ENCODE peak calls at places on chromosomes 12 and 14, in seven cellular contexts. Z is lung, I is AG10803, C is astrocyte of the cerebellum, L is GM10248, Y is testis, U is OCI-LY7. D is an unnamed sample.

GRCh38 chr14:66105819-66106218 is 380.4 kb upstream of the CCDC196 start:
- DNase-seq in Z (no peak), I (peak), C (no peak), L (no peak), Y (no peak), U (no peak), D (no peak)

GRCh38 chr12:1053690-1054089 is 62.7 kb downstream of the ERC1 start:
- DNase-seq in Z (no peak), I (no peak), C (no peak), L (no peak), Y (no peak), U (no peak), D (no peak)

GRCh38 chr14:24139272-24139934 is 2.0 kb downstream of the EMC9 start:
- DNase-seq in Z (no peak), I (no peak), C (no peak), L (no peak), Y (no peak), U (no peak), D (no peak)

GRCh38 chr12:96981053-96981452 is 74.0 kb downstream of the NEDD1 start:
- DNase-seq in Z (no peak), I (peak), C (peak), L (no peak), Y (no peak), U (no peak), D (no peak)

GRCh38 chr12:86134571-86134970 is 121.6 kb downstream of the MGAT4C start:
- DNase-seq in Z (no peak), I (no peak), C (no peak), L (no peak), Y (no peak), U (no peak), D (no peak)

GRCh38 chr12:6635856-6636521 is at the start of gene LPAR5:
- DNase-seq in Z (no peak), I (peak), C (no peak), L (peak), Y (peak), U (peak), D (no peak)

GRCh38 chr12:52515927-52516831 is 4.0 kb downstream of the KRT5 start:
- DNase-seq in Z (peak), I (peak), C (no peak), L (no peak), Y (peak), U (no peak), D (no peak)

GRCh38 chr14:90815817-90816662 is at the start of gene TTC7B:
- DNase-seq in Z (no peak), I (peak), C (no peak), L (peak), Y (no peak), U (peak), D (peak)

GRCh38 chr14:24513009-24513408 is 4.9 kb upstream of the CMA1 start:
- DNase-seq in Z (no peak), I (no peak), C (no peak), L (no peak), Y (no peak), U (no peak), D (peak)

GRCh38 chr14:69153848-69154208 is 909 bp upstream of the DCAF5 start:
- DNase-seq in Z (peak), I (peak), C (no peak), L (no peak), Y (peak), U (peak), D (peak)

GRCh38 chr12:13339538-13339937 is 143.0 kb downstream of the EMP1 start:
- DNase-seq in Z (no peak), I (peak), C (no peak), L (no peak), Y (no peak), U (no peak), D (no peak)

GRCh38 chr12:119061208-119061796 is 80.0 kb downstream of the SRRM4 start:
- DNase-seq in Z (peak), I (peak), C (peak), L (peak), Y (peak), U (peak), D (peak)

GRCh38 chr12:85424581-85425348 is 144.7 kb downstream of the ALX1 start:
- DNase-seq in Z (no peak), I (peak), C (peak), L (peak), Y (no peak), U (peak), D (peak)

DNA sequence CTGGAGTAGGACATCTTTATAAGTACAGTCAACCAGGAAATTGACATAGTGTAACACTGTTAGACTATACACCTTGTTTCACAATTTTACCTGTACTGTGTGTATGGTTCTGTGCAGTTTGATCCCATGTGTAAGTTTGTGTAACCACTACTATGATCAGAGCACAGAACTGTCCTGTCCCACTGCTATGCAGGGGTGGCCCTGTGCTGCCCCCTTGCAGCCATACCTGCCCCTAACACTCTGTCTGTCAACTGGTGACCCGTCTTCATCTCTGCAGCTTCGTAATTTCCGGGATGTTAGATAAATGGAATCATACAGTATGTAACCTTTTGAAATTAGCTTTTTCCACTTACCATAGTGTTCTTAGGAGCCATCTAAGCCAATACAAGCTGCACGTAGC is 58.7 kb upstream of the RD3L start:
- DNase-seq in Z (no peak), I (no peak), C (no peak), L (no peak), Y (no peak), U (peak), D (peak)
- TF ChIP-seq CTCF in Z (no peak), I (no peak), C (no peak), L (no peak), Y (no peak), U (peak), D (peak)

GRCh38 chr12:78002878-78003277 is 172.2 kb downstream of the NAV3 start:
- DNase-seq in Z (no peak), I (peak), C (no peak), L (no peak), Y (no peak), U (peak), D (no peak)
- TF ChIP-seq CTCF in Z (no peak), I (no peak), C (no peak), L (no peak), Y (no peak), U (peak), D (no peak)

DNA sequence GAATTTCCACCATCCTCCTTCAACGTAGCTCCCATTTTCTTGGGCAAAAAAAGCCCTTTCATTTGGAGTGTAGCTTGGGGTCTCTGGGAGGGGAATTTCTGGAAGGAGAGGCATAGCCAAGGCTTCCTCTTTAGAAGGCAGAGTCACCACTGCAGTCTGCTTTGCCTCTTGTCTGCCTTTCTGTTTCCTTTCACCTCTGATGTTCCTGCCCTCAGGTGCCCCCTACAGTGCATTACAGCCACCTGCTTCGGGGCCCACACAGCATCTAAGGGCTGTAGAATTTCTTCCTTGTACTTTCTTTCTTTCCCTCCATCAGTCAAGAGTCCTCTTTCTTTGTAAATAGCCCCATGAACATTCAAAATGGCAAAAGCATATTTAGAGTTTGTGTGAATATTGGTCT is 1313.9 kb downstream of the TMEM121 start:
- DNase-seq in Z (no peak), I (no peak), C (no peak), L (peak), Y (no peak), U (peak), D (no peak)
- TF ChIP-seq CTCF in Z (no peak), I (no peak), C (no peak), L (peak), Y (no peak), U (peak), D (no peak)

GRCh38 chr14:28294834-28295440 is 471.6 kb upstream of the FOXG1 start:
- DNase-seq in Z (no peak), I (no peak), C (no peak), L (no peak), Y (peak), U (no peak), D (no peak)
- TF ChIP-seq CTCF in Z (no peak), I (no peak), C (peak), L (no peak), Y (peak), U (peak), D (peak)

D was measured in nephron progenitor cell.